ENCODE peak calls at places on chromosomes 13 and 19, in ten cellular contexts. One of them, this sample, is unnamed.

GRCh38 chr19:33290082-33290815 is 12.1 kb downstream of the CEBPA start:
- DNase-seq in glutamatergic neuron: no peak
- DNase-seq in psoas muscle: no peak
- DNase-seq in omental fat pad: no peak
- DNase-seq in HFFc6: no peak
- DNase-seq in astrocyte of the cerebellum: no peak
- DNase-seq in BE2C: no peak
- DNase-seq in choroid plexus epithelial cell: no peak
- DNase-seq in natural killer cell: no peak
- DNase-seq in ascending aorta: no peak
- DNase-seq in this sample: peak

GRCh38 chr13:31896427-31896826 is 135.1 kb upstream of the FRY start:
- DNase-seq in omental fat pad: no peak
- DNase-seq in glutamatergic neuron: peak
- DNase-seq in natural killer cell: no peak
- DNase-seq in astrocyte of the cerebellum: peak
- DNase-seq in HFFc6: peak
- DNase-seq in choroid plexus epithelial cell: peak
- DNase-seq in psoas muscle: peak
- DNase-seq in ascending aorta: no peak
- DNase-seq in BE2C: peak
- DNase-seq in this sample: no peak

GRCh38 chr13:41658057-41658642 is 200.8 kb downstream of the RGCC start:
- DNase-seq in ascending aorta: no peak
- DNase-seq in choroid plexus epithelial cell: peak
- DNase-seq in psoas muscle: no peak
- DNase-seq in BE2C: no peak
- DNase-seq in astrocyte of the cerebellum: peak
- DNase-seq in omental fat pad: no peak
- DNase-seq in HFFc6: no peak
- DNase-seq in glutamatergic neuron: no peak
- DNase-seq in natural killer cell: no peak
- DNase-seq in this sample: no peak

GRCh38 chr19:12796146-12797071 is 5.1 kb downstream of the JUNB start:
- DNase-seq in natural killer cell: peak
- DNase-seq in BE2C: peak
- DNase-seq in HFFc6: peak
- DNase-seq in psoas muscle: peak
- DNase-seq in astrocyte of the cerebellum: peak
- DNase-seq in omental fat pad: no peak
- DNase-seq in ascending aorta: no peak
- DNase-seq in glutamatergic neuron: peak
- DNase-seq in choroid plexus epithelial cell: peak
- DNase-seq in this sample: peak

GRCh38 chr13:112057736-112058518 is 9.0 kb upstream of the SOX1 start:
- DNase-seq in HFFc6: no peak
- DNase-seq in astrocyte of the cerebellum: no peak
- DNase-seq in glutamatergic neuron: no peak
- DNase-seq in choroid plexus epithelial cell: no peak
- DNase-seq in ascending aorta: no peak
- DNase-seq in natural killer cell: no peak
- DNase-seq in BE2C: no peak
- DNase-seq in omental fat pad: no peak
- DNase-seq in psoas muscle: no peak
- DNase-seq in this sample: no peak

GRCh38 chr19:2332341-2333026 is 4.0 kb downstream of the SPPL2B start:
- DNase-seq in ascending aorta: no peak
- DNase-seq in HFFc6: no peak
- DNase-seq in astrocyte of the cerebellum: no peak
- DNase-seq in choroid plexus epithelial cell: no peak
- DNase-seq in natural killer cell: no peak
- DNase-seq in omental fat pad: no peak
- DNase-seq in psoas muscle: no peak
- DNase-seq in glutamatergic neuron: peak
- DNase-seq in BE2C: peak
- DNase-seq in this sample: no peak

GRCh38 chr13:84985860-84986259 is 813.4 kb downstream of the SLITRK6 start:
- DNase-seq in ascending aorta: no peak
- DNase-seq in natural killer cell: no peak
- DNase-seq in omental fat pad: no peak
- DNase-seq in HFFc6: no peak
- DNase-seq in glutamatergic neuron: no peak
- DNase-seq in astrocyte of the cerebellum: no peak
- DNase-seq in BE2C: no peak
- DNase-seq in choroid plexus epithelial cell: peak
- DNase-seq in psoas muscle: no peak
- DNase-seq in this sample: peak

GRCh38 chr13:112752711-112753541 is 63.1 kb downstream of the ATP11A start:
- DNase-seq in glutamatergic neuron: no peak
- DNase-seq in HFFc6: no peak
- DNase-seq in psoas muscle: no peak
- DNase-seq in omental fat pad: no peak
- DNase-seq in BE2C: no peak
- DNase-seq in natural killer cell: no peak
- DNase-seq in ascending aorta: no peak
- DNase-seq in choroid plexus epithelial cell: no peak
- DNase-seq in astrocyte of the cerebellum: no peak
- DNase-seq in this sample: no peak

GRCh38 chr13:81874681-81875661 is 1534.0 kb upstream of the SPRY2 start:
- DNase-seq in HFFc6: no peak
- DNase-seq in BE2C: no peak
- DNase-seq in omental fat pad: no peak
- DNase-seq in astrocyte of the cerebellum: no peak
- DNase-seq in ascending aorta: no peak
- DNase-seq in glutamatergic neuron: no peak
- DNase-seq in natural killer cell: no peak
- DNase-seq in choroid plexus epithelial cell: no peak
- DNase-seq in psoas muscle: no peak
- DNase-seq in this sample: peak

GRCh38 chr13:81874253-81874652 is 1533.3 kb upstream of the SPRY2 start:
- DNase-seq in psoas muscle: no peak
- DNase-seq in choroid plexus epithelial cell: no peak
- DNase-seq in natural killer cell: no peak
- DNase-seq in omental fat pad: no peak
- DNase-seq in BE2C: no peak
- DNase-seq in ascending aorta: no peak
- DNase-seq in astrocyte of the cerebellum: no peak
- DNase-seq in HFFc6: no peak
- DNase-seq in glutamatergic neuron: no peak
- DNase-seq in this sample: no peak

GRCh38 chr13:81872581-81872980 is 1531.7 kb upstream of the SPRY2 start:
- DNase-seq in BE2C: peak
- DNase-seq in choroid plexus epithelial cell: peak
- DNase-seq in astrocyte of the cerebellum: peak
- DNase-seq in psoas muscle: no peak
- DNase-seq in natural killer cell: no peak
- DNase-seq in ascending aorta: no peak
- DNase-seq in HFFc6: no peak
- DNase-seq in glutamatergic neuron: no peak
- DNase-seq in omental fat pad: no peak
- DNase-seq in this sample: peak
- TF ChIP-seq CTCF in BE2C: peak
- TF ChIP-seq CTCF in choroid plexus epithelial cell: peak
- TF ChIP-seq CTCF in astrocyte of the cerebellum: peak
- TF ChIP-seq CTCF in psoas muscle: no peak
- TF ChIP-seq CTCF in natural killer cell: no peak
- TF ChIP-seq CTCF in ascending aorta: no peak
- TF ChIP-seq CTCF in HFFc6: no peak
- TF ChIP-seq CTCF in glutamatergic neuron: peak
- TF ChIP-seq CTCF in omental fat pad: no peak
- TF ChIP-seq CTCF in this sample: peak

DNA sequence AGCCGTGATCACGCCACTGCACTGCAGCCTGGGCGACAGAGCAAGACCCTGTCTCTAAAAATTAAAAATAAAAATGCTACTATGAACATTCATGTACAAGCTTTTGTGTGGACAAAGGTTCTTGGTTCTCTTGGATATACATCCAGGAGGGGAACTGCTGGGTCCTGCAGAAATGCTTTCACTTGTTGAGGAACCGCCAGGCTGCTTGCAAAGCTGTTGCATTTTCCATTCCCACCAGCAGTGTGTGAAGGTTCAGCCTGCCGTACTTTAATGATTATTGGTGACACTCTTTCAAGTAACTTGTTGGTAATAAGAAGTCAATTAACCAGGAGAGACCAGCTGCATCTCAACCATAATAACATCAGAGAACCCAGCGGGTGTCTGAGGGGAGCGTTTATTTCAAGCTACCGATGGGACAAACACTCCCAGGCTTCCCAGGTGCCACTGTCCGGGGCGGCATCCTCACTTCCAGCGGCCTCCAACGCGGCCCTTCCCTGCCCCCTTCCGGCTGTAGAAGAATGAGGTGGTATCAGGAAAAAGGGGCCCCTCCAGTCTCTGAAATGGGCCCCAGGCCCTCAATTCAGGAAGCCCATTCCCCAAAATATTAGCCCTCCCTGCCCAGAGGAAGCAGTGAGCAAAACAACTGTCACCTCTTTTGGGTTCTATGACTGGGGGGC is 15.2 kb upstream of the PPP1R12C start:
- DNase-seq in psoas muscle: no peak
- DNase-seq in glutamatergic neuron: no peak
- DNase-seq in omental fat pad: no peak
- DNase-seq in HFFc6: no peak
- DNase-seq in ascending aorta: no peak
- DNase-seq in choroid plexus epithelial cell: no peak
- DNase-seq in astrocyte of the cerebellum: no peak
- DNase-seq in BE2C: peak
- DNase-seq in natural killer cell: no peak
- DNase-seq in this sample: no peak
- TF ChIP-seq CTCF in psoas muscle: no peak
- TF ChIP-seq CTCF in glutamatergic neuron: no peak
- TF ChIP-seq CTCF in omental fat pad: no peak
- TF ChIP-seq CTCF in HFFc6: no peak
- TF ChIP-seq CTCF in ascending aorta: peak
- TF ChIP-seq CTCF in choroid plexus epithelial cell: peak
- TF ChIP-seq CTCF in astrocyte of the cerebellum: peak
- TF ChIP-seq CTCF in BE2C: peak
- TF ChIP-seq CTCF in natural killer cell: no peak
- TF ChIP-seq CTCF in this sample: no peak

GRCh38 chr19:710767-711166 is 2.0 kb downstream of the PALM start:
- DNase-seq in BE2C: no peak
- DNase-seq in ascending aorta: no peak
- DNase-seq in psoas muscle: no peak
- DNase-seq in natural killer cell: no peak
- DNase-seq in glutamatergic neuron: peak
- DNase-seq in HFFc6: no peak
- DNase-seq in astrocyte of the cerebellum: peak
- DNase-seq in choroid plexus epithelial cell: no peak
- DNase-seq in omental fat pad: no peak
- DNase-seq in this sample: no peak

GRCh38 chr19:709196-709964 is 645 bp downstream of the PALM start:
- DNase-seq in HFFc6: no peak
- DNase-seq in astrocyte of the cerebellum: no peak
- DNase-seq in choroid plexus epithelial cell: no peak
- DNase-seq in psoas muscle: no peak
- DNase-seq in glutamatergic neuron: peak
- DNase-seq in omental fat pad: no peak
- DNase-seq in natural killer cell: no peak
- DNase-seq in ascending aorta: no peak
- DNase-seq in BE2C: no peak
- DNase-seq in this sample: no peak

GRCh38 chr19:711224-711623 is 2.5 kb downstream of the PALM start:
- DNase-seq in natural killer cell: no peak
- DNase-seq in BE2C: no peak
- DNase-seq in astrocyte of the cerebellum: no peak
- DNase-seq in psoas muscle: no peak
- DNase-seq in choroid plexus epithelial cell: no peak
- DNase-seq in ascending aorta: no peak
- DNase-seq in glutamatergic neuron: no peak
- DNase-seq in HFFc6: no peak
- DNase-seq in omental fat pad: no peak
- DNase-seq in this sample: no peak

GRCh38 chr19:709965-710714 is 1.4 kb downstream of the PALM start:
- DNase-seq in psoas muscle: peak
- DNase-seq in glutamatergic neuron: peak
- DNase-seq in omental fat pad: no peak
- DNase-seq in BE2C: no peak
- DNase-seq in choroid plexus epithelial cell: no peak
- DNase-seq in astrocyte of the cerebellum: no peak
- DNase-seq in ascending aorta: no peak
- DNase-seq in HFFc6: no peak
- DNase-seq in natural killer cell: no peak
- DNase-seq in this sample: no peak

DNA sequence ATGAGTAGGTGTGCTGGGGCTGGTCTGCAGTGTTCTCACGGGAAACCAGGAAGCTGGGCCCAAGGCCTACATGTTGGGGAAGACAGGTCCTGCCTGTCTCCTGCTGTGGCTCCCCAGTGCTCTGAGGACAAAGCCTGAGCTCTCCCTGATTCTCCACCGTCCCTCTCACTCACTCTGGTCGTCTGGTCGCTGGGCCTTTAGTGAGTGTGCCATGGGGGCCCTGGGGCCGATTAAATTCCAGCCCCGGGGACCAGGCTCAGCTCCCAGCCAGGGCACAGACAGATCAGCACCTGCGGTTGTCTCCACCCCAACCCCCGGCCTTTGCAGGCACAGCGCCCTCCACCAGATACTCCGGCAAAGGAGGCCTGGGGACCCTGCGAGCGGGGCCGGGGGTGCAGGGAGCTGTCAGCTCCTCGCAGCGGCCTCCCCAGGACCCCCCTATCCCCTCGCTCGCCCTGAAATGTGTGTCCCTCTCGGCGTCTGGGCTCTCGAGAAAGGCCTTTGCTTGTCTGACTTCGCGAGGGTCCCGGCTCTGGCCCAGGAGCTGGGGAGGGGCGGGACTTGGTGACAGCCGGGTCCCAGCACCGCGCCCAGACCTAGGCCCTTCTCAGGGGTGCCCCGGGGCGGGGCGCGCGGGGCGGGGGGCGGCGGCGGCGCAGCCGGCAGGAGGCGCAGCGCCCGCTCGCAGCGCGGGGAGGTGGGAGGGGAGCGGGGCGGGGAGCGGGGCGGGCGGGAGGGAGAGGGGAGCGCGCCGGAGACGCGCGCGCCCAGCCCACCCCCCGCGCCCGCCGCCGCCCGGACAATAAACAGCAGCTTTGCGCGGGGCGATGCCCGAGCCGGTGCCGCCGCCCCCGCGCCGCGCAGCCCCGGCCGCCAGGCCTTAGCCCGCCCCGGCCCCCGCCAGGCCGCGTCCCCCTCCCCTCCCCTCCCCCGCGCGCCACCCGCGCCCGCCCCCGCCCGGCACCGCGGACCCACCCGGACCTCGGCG is at the start of gene PALM:
- DNase-seq in astrocyte of the cerebellum: no peak
- DNase-seq in glutamatergic neuron: peak
- DNase-seq in HFFc6: no peak
- DNase-seq in omental fat pad: no peak
- DNase-seq in BE2C: peak
- DNase-seq in natural killer cell: no peak
- DNase-seq in ascending aorta: no peak
- DNase-seq in choroid plexus epithelial cell: no peak
- DNase-seq in psoas muscle: peak
- DNase-seq in this sample: no peak
- TF ChIP-seq CTCF in astrocyte of the cerebellum: peak
- TF ChIP-seq CTCF in glutamatergic neuron: no peak
- TF ChIP-seq CTCF in HFFc6: no peak
- TF ChIP-seq CTCF in omental fat pad: no peak
- TF ChIP-seq CTCF in BE2C: no peak
- TF ChIP-seq CTCF in natural killer cell: no peak
- TF ChIP-seq CTCF in ascending aorta: no peak
- TF ChIP-seq CTCF in choroid plexus epithelial cell: no peak
- TF ChIP-seq CTCF in psoas muscle: peak
- TF ChIP-seq CTCF in this sample: no peak

DNA sequence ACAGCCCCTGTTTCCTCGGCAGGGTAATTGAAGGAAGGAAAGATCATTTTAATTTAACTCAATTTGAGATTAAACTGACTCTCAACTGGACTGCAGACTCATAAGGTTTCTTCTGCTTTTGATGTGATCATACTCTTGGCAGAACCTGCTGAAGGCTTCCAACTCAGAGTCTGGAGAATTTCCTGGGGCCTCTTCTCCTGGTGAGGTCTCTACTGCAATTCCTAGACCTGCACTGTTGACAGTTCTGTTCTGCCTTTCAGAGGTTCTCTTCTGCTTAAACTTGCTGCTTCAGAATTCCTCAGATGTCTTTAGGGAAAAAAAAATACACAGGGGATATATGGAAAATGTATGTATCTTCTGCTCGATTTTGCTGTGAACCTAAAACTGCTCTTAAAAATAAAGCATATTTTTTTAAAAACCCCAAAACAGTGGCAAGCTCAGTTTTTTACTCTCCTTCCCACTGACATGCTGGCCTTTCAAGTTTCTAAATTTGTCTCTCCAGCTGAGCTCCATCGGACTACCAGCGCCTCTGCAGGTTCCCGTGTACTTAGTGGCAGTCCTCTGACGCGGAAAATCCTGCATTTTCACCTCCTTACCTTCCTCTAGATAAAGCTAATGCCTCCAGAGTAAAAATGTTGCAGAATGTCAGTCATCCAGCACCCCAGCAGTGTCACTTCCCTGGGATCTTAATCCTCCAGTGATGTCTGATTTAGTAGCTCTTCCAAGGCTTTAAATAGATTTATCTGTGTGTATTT is 733.5 kb upstream of the SGCG start:
- DNase-seq in ascending aorta: no peak
- DNase-seq in BE2C: no peak
- DNase-seq in psoas muscle: no peak
- DNase-seq in choroid plexus epithelial cell: no peak
- DNase-seq in natural killer cell: no peak
- DNase-seq in HFFc6: no peak
- DNase-seq in glutamatergic neuron: no peak
- DNase-seq in omental fat pad: no peak
- DNase-seq in astrocyte of the cerebellum: no peak
- DNase-seq in this sample: no peak
- TF ChIP-seq CTCF in ascending aorta: no peak
- TF ChIP-seq CTCF in BE2C: no peak
- TF ChIP-seq CTCF in psoas muscle: no peak
- TF ChIP-seq CTCF in choroid plexus epithelial cell: no peak
- TF ChIP-seq CTCF in natural killer cell: no peak
- TF ChIP-seq CTCF in HFFc6: no peak
- TF ChIP-seq CTCF in glutamatergic neuron: no peak
- TF ChIP-seq CTCF in omental fat pad: no peak
- TF ChIP-seq CTCF in astrocyte of the cerebellum: no peak
- TF ChIP-seq CTCF in this sample: no peak